ENCODE peak calls at places on chromosome 4, in six cellular contexts. P is hepatocyte, D is fibroblast of lung, A is GM23248, R is transverse colon, L is substantia nigra. W is an unnamed sample.

GRCh38 chr4:70061980-70062379 is 11.7 kb downstream of the HTN1 start:
- DNase-seq in R (no peak), D (no peak), A (no peak), L (no peak), P (no peak), W (no peak)

GRCh38 chr4:85823295-85823694 is 348.3 kb downstream of the ARHGAP24 start:
- DNase-seq in R (no peak), L (no peak), D (peak), A (peak), P (no peak), W (no peak)

GRCh38 chr4:117491531-117491930 is 406.2 kb upstream of the TRAM1L1 start:
- DNase-seq in D (no peak), R (no peak), P (no peak), A (no peak), L (no peak), W (no peak)

GRCh38 chr4:8305851-8306361 is 36.4 kb downstream of the HTRA3 start:
- DNase-seq in R (peak), D (no peak), A (no peak), P (no peak), L (no peak), W (no peak)

GRCh38 chr4:114057746-114058145 is 78.3 kb upstream of the ARSJ start:
- DNase-seq in R (no peak), D (no peak), L (no peak), P (peak), A (no peak), W (no peak)

GRCh38 chr4:154160925-154161324 is 330.7 kb downstream of the DCHS2 start:
- DNase-seq in P (no peak), L (no peak), A (no peak), R (no peak), D (peak), W (no peak)

GRCh38 chr4:28313729-28314713 is 1453.4 kb downstream of the STIM2 start:
- DNase-seq in L (no peak), R (no peak), D (no peak), P (no peak), A (no peak), W (no peak)

GRCh38 chr4:56077676-56078075 is 128.9 kb downstream of the CEP135 start:
- DNase-seq in P (no peak), D (peak), L (no peak), R (no peak), A (no peak), W (no peak)

GRCh38 chr4:114383721-114384120 is 214.9 kb upstream of the UGT8 start:
- DNase-seq in R (no peak), P (no peak), A (peak), D (peak), L (no peak), W (no peak)

GRCh38 chr4:8647094-8647570 is 54.6 kb downstream of the CPZ start:
- DNase-seq in L (no peak), D (no peak), P (no peak), R (no peak), A (no peak), W (no peak)

GRCh38 chr4:37471971-37472370 is 214.2 kb downstream of the RELL1 start:
- DNase-seq in L (no peak), A (no peak), P (peak), D (no peak), R (peak), W (no peak)

GRCh38 chr4:85861064-85861767 is 386.3 kb downstream of the ARHGAP24 start:
- DNase-seq in L (no peak), A (no peak), P (peak), R (no peak), D (no peak), W (no peak)

GRCh38 chr4:88514557-88515511 is 8.7 kb downstream of the PYURF start:
- DNase-seq in R (no peak), D (no peak), P (no peak), A (no peak), L (no peak), W (no peak)

GRCh38 chr4:168850016-168850415 is 160.0 kb downstream of the CBR4 start:
- DNase-seq in D (peak), R (no peak), L (no peak), P (no peak), A (no peak), W (no peak)

GRCh38 chr4:73859614-73860088 is 6.6 kb downstream of the PF4V1 start:
- DNase-seq in D (peak), A (peak), L (no peak), R (no peak), P (no peak), W (no peak)

GRCh38 chr4:4430492-4431195 is 43.7 kb downstream of the NSG1 start:
- DNase-seq in R (no peak), L (no peak), P (peak), D (peak), A (peak), W (no peak)

GRCh38 chr4:176778063-176778462 is 14.7 kb downstream of the VEGFC start:
- DNase-seq in A (peak), R (no peak), D (peak), L (no peak), P (no peak), W (no peak)

GRCh38 chr4:153639556-153640475 is 44.3 kb upstream of the TLR2 start:
- DNase-seq in P (no peak), R (no peak), L (no peak), A (no peak), D (no peak), W (no peak)

GRCh38 chr4:105145913-105146285 is 777 bp upstream of the TET2 start:
- DNase-seq in D (peak), L (no peak), P (peak), A (no peak), R (peak), W (peak)

GRCh38 chr4:115090483-115091075 is 22.8 kb downstream of the NDST4 start:
- DNase-seq in P (peak), R (no peak), A (peak), D (peak), L (no peak), W (no peak)

GRCh38 chr4:55866973-55867574 is 13.6 kb downstream of the EXOC1 start:
- DNase-seq in D (peak), A (peak), P (peak), L (no peak), R (no peak), W (no peak)

GRCh38 chr4:128346054-128346716 is 58.6 kb upstream of the PGRMC2 start:
- DNase-seq in A (peak), D (peak), P (no peak), L (no peak), R (no peak), W (no peak)

GRCh38 chr4:22595684-22596083 is 79.8 kb upstream of the ADGRA3 start:
- DNase-seq in R (no peak), A (no peak), D (peak), P (no peak), L (no peak), W (no peak)

GRCh38 chr4:6680372-6681034 is 13.2 kb upstream of the S100P start:
- DNase-seq in D (no peak), A (no peak), L (no peak), R (no peak), P (no peak), W (no peak)

GRCh38 chr4:82431026-82431745 is 796 bp downstream of the ENOPH1 start:
- DNase-seq in L (no peak), P (peak), R (peak), D (peak), A (peak), W (no peak)

GRCh38 chr4:184819786-184820185 is 6.0 kb downstream of the ACSL1 start:
- DNase-seq in P (no peak), R (no peak), L (no peak), A (no peak), D (no peak), W (no peak)

GRCh38 chr4:176489001-176489400 is 169.2 kb downstream of the SPCS3 start:
- DNase-seq in D (no peak), A (no peak), R (no peak), L (no peak), P (no peak), W (no peak)

GRCh38 chr4:37447886-37448285 is 203.3 kb downstream of the NWD2 start:
- DNase-seq in P (no peak), R (no peak), A (peak), D (no peak), L (no peak), W (no peak)

GRCh38 chr4:164261831-164262230 is 492.1 kb upstream of the SMIM31 start:
- DNase-seq in D (no peak), A (no peak), P (no peak), L (no peak), R (no peak), W (no peak)

GRCh38 chr4:174538876-174539250 is 16.6 kb upstream of the HPGD start:
- DNase-seq in D (no peak), L (no peak), P (no peak), A (no peak), R (no peak), W (no peak)

GRCh38 chr4:174538123-174538875 is 16.0 kb upstream of the HPGD start:
- DNase-seq in L (no peak), D (no peak), P (peak), A (no peak), R (no peak), W (no peak)

GRCh38 chr4:174537634-174538033 is 15.3 kb upstream of the HPGD start:
- DNase-seq in L (no peak), P (no peak), R (no peak), A (no peak), D (no peak), W (no peak)

GRCh38 chr4:174540175-174540574 is 17.9 kb upstream of the HPGD start:
- DNase-seq in D (no peak), R (no peak), L (no peak), P (no peak), A (no peak), W (no peak)

DNA sequence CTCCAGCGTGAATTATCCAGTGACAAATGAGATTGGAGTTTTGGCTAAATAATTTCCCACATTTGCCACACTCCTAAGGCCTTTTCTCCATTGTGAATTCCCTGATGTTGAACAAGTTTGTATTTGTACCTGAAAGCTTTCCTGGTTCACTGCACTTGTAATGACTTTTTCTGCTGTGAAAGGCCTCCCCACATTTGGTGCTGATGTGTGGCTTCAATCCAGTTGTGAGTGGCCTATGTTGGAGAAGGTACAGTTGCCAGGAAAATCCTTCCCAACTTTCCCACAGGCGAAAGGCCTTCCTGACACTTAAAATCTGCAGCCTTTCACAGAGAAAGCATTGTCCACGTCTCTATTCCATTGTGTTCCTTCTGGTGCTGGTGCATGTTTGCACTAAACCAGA is 17.3 kb upstream of the HPGD start:
- DNase-seq in P (no peak), R (no peak), A (no peak), L (no peak), D (no peak), W (no peak)
- H3K27ac ChIP-seq in P (no peak), R (no peak), A (no peak), L (no peak), D (no peak), W (no peak)

GRCh38 chr4:99324361-99324760 is 3.2 kb upstream of the ADH1B start:
- DNase-seq in A (peak), R (no peak), D (no peak), L (no peak), P (no peak), W (no peak)
- H3K27ac ChIP-seq in A (peak), R (peak), D (no peak), L (no peak), P (no peak), W (no peak)

GRCh38 chr4:47945930-47946726 is 31.7 kb upstream of the NFXL1 start:
- DNase-seq in L (no peak), R (no peak), D (no peak), P (no peak), A (no peak), W (no peak)
- H3K27ac ChIP-seq in L (no peak), R (no peak), D (no peak), P (no peak), A (no peak), W (no peak)

GRCh38 chr4:36039031-36039430 is 205.3 kb downstream of the ARAP2 start:
- DNase-seq in R (no peak), P (no peak), L (no peak), A (no peak), D (no peak), W (no peak)
- H3K27ac ChIP-seq in R (peak), P (no peak), L (no peak), A (no peak), D (no peak), W (no peak)

GRCh38 chr4:98470831-98471230 is 187.6 kb downstream of the TSPAN5 start:
- DNase-seq in R (no peak), P (no peak), L (no peak), D (peak), A (no peak), W (no peak)
- H3K27ac ChIP-seq in R (no peak), P (no peak), L (no peak), D (no peak), A (no peak), W (no peak)

DNA sequence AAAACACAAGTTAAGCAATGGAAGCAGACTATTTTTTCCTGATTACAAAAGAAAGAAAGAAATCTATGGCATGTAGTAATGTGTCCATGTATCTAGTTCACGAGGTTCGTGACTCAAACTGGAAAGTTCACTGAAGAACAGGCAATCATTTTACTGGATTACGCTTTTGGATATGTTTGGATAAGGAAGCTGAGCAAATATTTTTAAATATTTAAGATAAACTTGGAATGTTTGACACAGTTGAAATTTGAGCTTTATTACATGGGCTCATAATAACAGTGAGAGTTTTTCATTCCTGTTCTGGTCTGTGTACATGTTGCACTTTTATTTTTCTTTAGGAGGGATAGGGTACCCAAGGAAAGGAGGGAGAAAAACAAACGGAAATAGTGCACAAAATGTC is 244.2 kb upstream of the GK2 start:
- DNase-seq in P (peak), R (no peak), L (no peak), A (peak), D (peak), W (no peak)
- H3K27ac ChIP-seq in P (peak), R (no peak), L (no peak), A (no peak), D (no peak), W (no peak)

GRCh38 chr4:53557601-53558000 is 33.7 kb downstream of the LNX1 start:
- DNase-seq in P (no peak), A (peak), L (no peak), R (no peak), D (peak), W (peak)

GRCh38 chr4:53558981-53559620 is 32.2 kb downstream of the LNX1 start:
- DNase-seq in P (no peak), L (no peak), A (peak), D (peak), R (no peak), W (no peak)

GRCh38 chr4:53562409-53562808 is 28.9 kb downstream of the LNX1 start:
- DNase-seq in A (no peak), R (no peak), L (no peak), D (no peak), P (no peak), W (no peak)

GRCh38 chr4:53555111-53555510 is 36.2 kb downstream of the LNX1 start:
- DNase-seq in A (no peak), D (no peak), L (no peak), R (no peak), P (no peak), W (no peak)

GRCh38 chr4:53558061-53558801 is 33.1 kb downstream of the LNX1 start:
- DNase-seq in A (peak), D (peak), R (no peak), P (no peak), L (no peak), W (peak)
- H3K27ac ChIP-seq in A (peak), D (no peak), R (no peak), P (no peak), L (no peak), W (peak)

GRCh38 chr4:40180356-40180755 is 16.5 kb upstream of the RHOH start:
- DNase-seq in L (no peak), D (peak), P (no peak), R (no peak), A (peak), W (no peak)

GRCh38 chr4:40177591-40177990 is 19.2 kb upstream of the RHOH start:
- DNase-seq in D (no peak), R (no peak), L (no peak), A (no peak), P (no peak), W (no peak)

GRCh38 chr4:40178672-40179071 is 18.2 kb upstream of the RHOH start:
- DNase-seq in L (no peak), R (no peak), A (no peak), D (no peak), P (no peak), W (no peak)

GRCh38 chr4:40182041-40182440 is 14.8 kb upstream of the RHOH start:
- DNase-seq in A (no peak), R (no peak), L (no peak), P (no peak), D (no peak), W (no peak)

GRCh38 chr4:40179360-40179759 is 17.5 kb upstream of the RHOH start:
- DNase-seq in R (no peak), L (no peak), A (no peak), D (no peak), P (no peak), W (no peak)
- H3K27ac ChIP-seq in R (no peak), L (no peak), A (no peak), D (no peak), P (no peak), W (no peak)

GRCh38 chr4:76582817-76583087 is 147.7 kb downstream of the SHROOM3 start:
- DNase-seq in D (no peak), R (no peak), P (peak), L (no peak), A (no peak), W (no peak)

GRCh38 chr4:76584235-76585152 is 149.5 kb downstream of the SHROOM3 start:
- DNase-seq in A (no peak), R (no peak), D (peak), L (no peak), P (no peak), W (no peak)

GRCh38 chr4:76588268-76588667 is 153.2 kb downstream of the SHROOM3 start:
- DNase-seq in A (no peak), R (no peak), D (no peak), L (no peak), P (no peak), W (no peak)

GRCh38 chr4:76585897-76586360 is 150.9 kb downstream of the SHROOM3 start:
- DNase-seq in D (peak), A (peak), R (peak), L (no peak), P (peak), W (no peak)

GRCh38 chr4:76585270-76585669 is 150.2 kb downstream of the SHROOM3 start:
- DNase-seq in A (no peak), L (no peak), D (peak), R (no peak), P (no peak), W (no peak)
- H3K27ac ChIP-seq in A (no peak), L (no peak), D (no peak), R (peak), P (peak), W (no peak)